ENCODE peak calls at places on chromosomes 7 and 10, in five cellular contexts. R is right cardiac atrium, L is lower lobe of right lung, O is uterus, Q is sigmoid colon. J is an unnamed sample.

GRCh38 chr7:36190447-36191291 is 37.6 kb downstream of the EEPD1 start:
- DNase-seq in R (peak; percentile 66), O (no peak), L (peak; percentile 75), Q (no peak), J (no peak)

GRCh38 chr7:156540619-156541165 is 99.9 kb upstream of the RNF32 start:
- DNase-seq in L (no peak), R (no peak), Q (no peak), O (no peak), J (no peak)

GRCh38 chr7:95394370-95394769 is 1.8 kb downstream of the PON3 start:
- DNase-seq in Q (no peak), O (no peak), L (no peak), R (no peak), J (no peak)

GRCh38 chr7:91636129-91636724 is 244.3 kb downstream of the MTERF1 start:
- DNase-seq in O (no peak), L (no peak), R (no peak), Q (no peak), J (no peak)

GRCh38 chr7:83832009-83832408 is 183.1 kb upstream of the SEMA3E start:
- DNase-seq in R (no peak), Q (no peak), L (no peak), O (no peak), J (no peak)

GRCh38 chr10:59903871-59904270 is 2.5 kb downstream of the CCDC6 start:
- DNase-seq in Q (no peak), R (no peak), L (no peak), O (no peak), J (no peak)

GRCh38 chr7:30846378-30846777 is 65.3 kb upstream of the AQP1 start:
- DNase-seq in Q (no peak), R (no peak), L (peak; percentile 85), O (no peak), J (no peak)

GRCh38 chr7:13949939-13950338 is 39.5 kb downstream of the ETV1 start:
- DNase-seq in L (no peak), R (no peak), O (no peak), Q (no peak), J (no peak)

GRCh38 chr10:129881641-129882040 is 82.4 kb downstream of the EBF3 start:
- DNase-seq in R (no peak), Q (no peak), L (no peak), O (no peak), J (no peak)

GRCh38 chr10:73136627-73137026 is 26.4 kb downstream of the NUDT13 start:
- DNase-seq in Q (no peak), O (no peak), L (no peak), R (no peak), J (no peak)

GRCh38 chr10:101050206-101051069 is 11.4 kb upstream of the KAZALD1 start:
- DNase-seq in L (peak; percentile 79), R (peak; percentile 84), O (no peak), Q (peak; percentile 74), J (no peak)

GRCh38 chr10:96747734-96748550 is 27.6 kb upstream of the PIK3AP1 start:
- DNase-seq in Q (no peak), O (no peak), L (no peak), R (no peak), J (no peak)

GRCh38 chr10:104334965-104335650 is 3.2 kb downstream of the ITPRIP start:
- DNase-seq in R (no peak), O (no peak), Q (peak; percentile 56), L (no peak), J (no peak)

GRCh38 chr7:507623-508305 is 11.9 kb downstream of the PDGFA start:
- DNase-seq in O (no peak), Q (peak; percentile 55), R (peak; percentile 37), L (peak; percentile 31), J (no peak)

GRCh38 chr10:21336476-21337170 is 188.9 kb downstream of the SKIDA1 start:
- DNase-seq in O (peak; percentile 24), R (peak; percentile 57), Q (no peak), L (no peak), J (no peak)

GRCh38 chr10:43453266-43453831 is 16.4 kb downstream of the ZNF487 start:
- DNase-seq in O (no peak), Q (no peak), R (no peak), L (no peak), J (no peak)

GRCh38 chr7:135859548-135859947 is 110.9 kb upstream of the FAM180A start:
- DNase-seq in Q (no peak), O (no peak), L (no peak), R (no peak), J (no peak)

GRCh38 chr7:111650456-111650999 is 88.2 kb upstream of the IMMP2L start:
- DNase-seq in R (no peak), L (no peak), O (no peak), Q (no peak), J (no peak)

GRCh38 chr7:138556771-138557484 is 96.9 kb downstream of the TRIM24 start:
- DNase-seq in O (no peak), R (no peak), Q (no peak), L (no peak), J (no peak)

GRCh38 chr10:107095125-107095524 is 69.4 kb downstream of the SORCS1 start:
- DNase-seq in O (no peak), R (no peak), L (no peak), Q (no peak), J (no peak)

GRCh38 chr10:102462512-102463054 is 11.2 kb upstream of the C10orf95 start:
- DNase-seq in Q (no peak), L (no peak), O (no peak), R (no peak), J (no peak)

GRCh38 chr10:34292178-34292565 is 522.9 kb downstream of the PARD3 start:
- DNase-seq in L (no peak), O (no peak), R (no peak), Q (no peak), J (no peak)

GRCh38 chr7:25014735-25015134 is 34.8 kb upstream of the OSBPL3 start:
- DNase-seq in O (no peak), L (no peak), R (no peak), Q (no peak), J (no peak)

GRCh38 chr7:70741666-70742065 is 390.3 kb upstream of the GALNT17 start:
- DNase-seq in Q (no peak), L (no peak), O (no peak), R (no peak), J (no peak)

GRCh38 chr7:50812847-50813475 is 30.3 kb upstream of the GRB10 start:
- DNase-seq in L (peak; percentile 72), O (peak; percentile 43), R (peak; percentile 85), Q (peak; percentile 73), J (no peak)

GRCh38 chr7:44461387-44461786 is 29.1 kb downstream of the NUDCD3 start:
- DNase-seq in Q (no peak), R (no peak), L (no peak), O (no peak), J (no peak)

GRCh38 chr10:5888843-5889623 is 660 bp downstream of the ANKRD16 start:
- DNase-seq in R (peak; percentile 75), O (peak; percentile 40), Q (peak; percentile 70), L (peak; percentile 60), J (no peak)

GRCh38 chr7:40733111-40733510 is 598.3 kb downstream of the SUGCT start:
- DNase-seq in O (no peak), R (no peak), L (no peak), Q (no peak), J (no peak)

GRCh38 chr7:22202141-22202540 is 154.8 kb downstream of the RAPGEF5 start:
- DNase-seq in Q (no peak), O (no peak), R (no peak), L (no peak), J (no peak)

GRCh38 chr10:8054243-8054497 is 318 bp upstream of the GATA3 start:
- DNase-seq in Q (no peak), L (no peak), O (no peak), R (no peak), J (no peak)

GRCh38 chr7:154578351-154578750 is 424.6 kb downstream of the PAXIP1 start:
- DNase-seq in L (no peak), R (no peak), Q (no peak), O (no peak), J (no peak)

GRCh38 chr7:30971840-30972563 is 8.2 kb downstream of the GHRHR start:
- DNase-seq in O (no peak), L (no peak), R (no peak), Q (no peak), J (no peak)

GRCh38 chr10:24277771-24278518 is 69.0 kb downstream of the KIAA1217 start:
- DNase-seq in R (peak; percentile 57), L (no peak), Q (no peak), O (no peak), J (peak; percentile 78)

DNA sequence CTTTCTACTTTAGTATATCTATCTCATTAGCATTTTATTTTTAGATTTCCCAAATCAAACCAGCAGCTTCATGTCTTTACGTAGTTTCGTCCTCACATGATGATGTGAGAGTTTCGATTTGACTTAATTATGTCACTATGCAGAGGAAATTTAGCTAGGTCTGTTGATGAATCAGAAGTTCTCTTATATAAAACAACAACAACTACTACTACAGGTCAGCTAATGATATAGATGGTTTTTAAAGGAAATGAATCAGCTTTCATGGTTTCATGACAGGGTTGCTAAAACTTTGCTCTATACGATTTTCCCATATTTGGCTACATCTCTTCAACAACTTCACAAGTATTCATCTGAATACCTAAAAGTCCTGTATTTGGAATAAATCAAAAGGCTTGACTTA is 28.6 kb downstream of the JAZF1 start:
- DNase-seq in R (no peak), O (no peak), L (no peak), Q (no peak), J (no peak)
- H3K4me3 ChIP-seq in R (no peak overlapping the region), O (no peak overlapping the region), L (no peak overlapping the region), Q (no peak overlapping the region), J (no peak overlapping the region)

DNA sequence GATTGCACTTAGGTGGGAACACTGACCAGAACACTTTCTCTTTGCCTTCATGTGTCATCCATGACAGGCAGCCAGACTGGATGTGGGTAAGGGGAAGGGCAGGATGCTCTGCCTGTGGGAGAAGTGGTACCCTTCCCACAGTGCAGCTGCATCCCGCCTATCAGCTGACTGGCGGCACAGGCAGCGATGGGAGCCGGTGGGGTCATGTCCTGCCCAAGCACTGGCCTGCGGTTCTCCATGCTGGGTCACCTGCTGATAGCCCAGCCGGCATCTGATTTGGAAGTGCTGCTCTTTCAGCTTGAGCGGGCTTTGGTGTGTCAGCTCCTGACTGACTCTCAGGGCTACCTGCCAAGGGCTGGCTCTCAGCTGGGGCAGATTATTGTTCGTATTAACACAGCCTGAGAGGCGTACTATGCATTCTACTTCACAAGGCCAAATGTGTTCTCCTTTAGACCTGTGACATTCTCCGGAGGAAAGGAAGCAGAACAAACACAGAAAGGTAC is 105.2 kb upstream of the PDLIM1 start:
- DNase-seq in L (peak; percentile 72), O (no peak), Q (peak; percentile 72), R (peak; percentile 78), J (peak; percentile 66)
- H3K27ac ChIP-seq in L (no peak overlapping the region), O (peak overlapping the region; percentile 10), Q (peak overlapping the region; percentile 98), R (peak overlapping the region; percentile 43), J (peak overlapping the region; percentile 98)

DNA sequence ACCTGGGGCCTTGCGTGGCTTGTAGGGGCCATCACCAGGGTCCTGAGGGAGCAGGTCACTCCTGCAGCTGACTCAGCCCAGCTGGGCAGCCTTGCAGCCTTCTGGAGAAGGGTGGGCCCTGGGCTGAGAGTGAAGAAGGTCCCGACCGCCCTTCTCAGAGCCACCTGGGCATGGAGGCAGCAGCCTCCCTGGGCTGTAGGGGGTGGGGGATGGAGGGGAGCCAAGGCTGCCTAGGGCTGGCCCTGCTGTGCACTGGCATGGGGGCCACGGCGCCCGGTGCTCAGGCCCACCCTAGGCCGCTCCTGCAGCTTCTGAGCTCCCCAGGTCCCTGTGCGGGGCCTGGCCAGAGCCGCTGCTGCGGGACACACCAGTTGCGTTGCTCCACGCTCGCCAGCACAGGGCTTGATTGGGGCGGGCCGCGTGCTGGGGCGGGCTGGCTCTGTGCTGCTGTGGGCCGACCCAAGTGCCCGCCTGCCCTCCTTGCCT is 63.6 kb upstream of the NKX6-2 start:
- DNase-seq in R (no peak), Q (peak; percentile 38), O (peak; percentile 6), L (no peak), J (no peak)
- H3K4me3 ChIP-seq in R (no peak overlapping the region), Q (no peak overlapping the region), O (no peak overlapping the region), L (no peak overlapping the region), J (no peak overlapping the region)

GRCh38 chr7:48085433-48085791 is 3.7 kb upstream of the UPP1 start:
- DNase-seq in O (no peak), R (no peak), L (no peak), Q (no peak), J (no peak)
- H3K27ac ChIP-seq in O (peak overlapping the region; percentile 88), R (peak overlapping the region; percentile 19), L (peak overlapping the region; percentile 44), Q (peak overlapping the region; percentile 56), J (peak overlapping the region; percentile 60)

J was measured in gastrocnemius medialis.